ENCODE peak calls at places on chromosome X, in seven cellular contexts. Z is choroid plexus epithelial cell; B is naive B cell; A is kidney epithelial cell; O is KBM-7; X is EL; H is activated T-cell treated with anti-CD3 and anti-CD28 coated beads, Interleukin-2, amount 50 U/mL, for 72 hours. U is an unnamed sample.

GRCh38 chrX:126342859-126343258 is 176.8 kb upstream of the DCAF12L2 start:
- DNase-seq in X (no peak), A (no peak), B (no peak), H (no peak), Z (no peak), O (no peak), U (no peak)

GRCh38 chrX:68652327-68652930 is 5.0 kb downstream of the STARD8 start:
- DNase-seq in X (peak), H (no peak), A (no peak), Z (peak), O (no peak), B (no peak), U (no peak)

GRCh38 chrX:1398431-1399340 is 6.8 kb upstream of the SLC25A6 start:
- DNase-seq in Z (no peak), B (no peak), O (no peak), A (no peak), X (no peak), H (no peak), U (no peak)

GRCh38 chrX:145549476-145549875 is 268.2 kb upstream of the SLITRK2 start:
- DNase-seq in A (no peak), Z (no peak), O (no peak), B (no peak), X (no peak), H (no peak), U (no peak)

GRCh38 chrX:20205927-20206708 is 60.6 kb downstream of the RPS6KA3 start:
- DNase-seq in X (no peak), O (no peak), Z (peak), B (no peak), H (no peak), A (no peak), U (no peak)

GRCh38 chrX:9988762-9989161 is 21.6 kb downstream of the CLDN34 start:
- DNase-seq in Z (peak), X (no peak), O (peak), B (no peak), A (no peak), H (no peak), U (no peak)

GRCh38 chrX:20742106-20742505 is 475.4 kb upstream of the RPS6KA3 start:
- DNase-seq in Z (no peak), H (no peak), O (no peak), A (no peak), X (no peak), B (no peak), U (no peak)

GRCh38 chrX:148806145-148806868 is 305.9 kb downstream of the AFF2 start:
- DNase-seq in O (no peak), A (no peak), X (no peak), B (no peak), Z (no peak), H (no peak), U (no peak)

GRCh38 chrX:11666180-11666579 is 460 bp upstream of the ARHGAP6 start:
- DNase-seq in O (no peak), X (peak), B (no peak), A (no peak), Z (no peak), H (no peak), U (no peak)

GRCh38 chrX:71222929-71223328 is at the start of gene GJB1:
- DNase-seq in H (no peak), Z (no peak), A (no peak), X (no peak), O (no peak), B (no peak), U (peak)

GRCh38 chrX:150683536-150684146 is 9.6 kb upstream of the MTMR1 start:
- DNase-seq in A (no peak), O (peak), Z (peak), H (peak), B (peak), X (peak), U (no peak)

GRCh38 chrX:134810211-134810610 is 151.9 kb upstream of the PLAC1 start:
- DNase-seq in A (no peak), X (no peak), H (no peak), B (no peak), O (no peak), Z (no peak), U (no peak)

U was measured in hippocampal formation.